ENCODE peak calls at places on chromosomes 16 and 17, in nine cellular contexts. A, J, H, K, V, L, C, Q and T are unnamed samples.

GRCh38 chr16:50480206-50480605 is 68.0 kb upstream of the NKD1 start:
- DNase-seq in A (no peak), J (no peak), H (no peak), K (no peak), V (no peak), L (no peak), C (no peak), Q (no peak), T (no peak)

GRCh38 chr16:87580855-87581261 is 21.4 kb upstream of the JPH3 start:
- DNase-seq in A (no peak), J (no peak), H (peak; percentile 56), K (peak; percentile 71), V (no peak), L (peak; percentile 81), C (peak; percentile 56), Q (no peak), T (no peak)

GRCh38 chr17:19386276-19386863 is 620 bp downstream of the MFAP4 start:
- DNase-seq in A (no peak), J (no peak), H (no peak), K (peak; percentile 95), V (no peak), L (peak; percentile 73), C (peak; percentile 77), Q (peak; percentile 96), T (peak; percentile 63)

GRCh38 chr17:74775409-74776043 is 619 bp downstream of the NAT9 start:
- DNase-seq in A (no peak), J (no peak), H (no peak), K (no peak), V (no peak), L (no peak), C (no peak), Q (no peak), T (no peak)

GRCh38 chr16:83983491-83983890 is 15.4 kb downstream of the NECAB2 start:
- DNase-seq in A (no peak), J (no peak), H (no peak), K (no peak), V (no peak), L (no peak), C (no peak), Q (no peak), T (no peak)

GRCh38 chr17:17557796-17558195 is 33.7 kb downstream of the PEMT start:
- DNase-seq in A (no peak), J (no peak), H (no peak), K (no peak), V (no peak), L (no peak), C (no peak), Q (no peak), T (no peak)

GRCh38 chr17:7880076-7880868 is 8.3 kb upstream of the CHD3 start:
- DNase-seq in A (no peak), J (no peak), H (peak; percentile 27), K (no peak), V (no peak), L (no peak), C (no peak), Q (no peak), T (no peak)

GRCh38 chr17:45234641-45235040 is 13.0 kb downstream of the FMNL1 start:
- DNase-seq in A (no peak), J (no peak), H (peak; percentile 60), K (no peak), V (no peak), L (peak; percentile 66), C (no peak), Q (no peak), T (no peak)

GRCh38 chr17:62910277-62910676 is 55.8 kb upstream of the TANC2 start:
- DNase-seq in A (no peak), J (no peak), H (no peak), K (no peak), V (no peak), L (no peak), C (no peak), Q (no peak), T (no peak)

GRCh38 chr16:4945560-4946502 is 8.9 kb upstream of the PPL start:
- DNase-seq in A (peak; percentile 74), J (no peak), H (no peak), K (peak; percentile 42), V (peak; percentile 47), L (peak; percentile 74), C (peak; percentile 23), Q (peak; percentile 96), T (peak; percentile 69)

GRCh38 chr17:38465420-38466345 is 37.4 kb downstream of the ARHGAP23 start:
- DNase-seq in A (no peak), J (no peak), H (peak; percentile 20), K (peak; percentile 81), V (no peak), L (peak; percentile 58), C (no peak), Q (peak; percentile 92), T (no peak)

GRCh38 chr17:48563385-48563838 is 14.7 kb downstream of the HOXB4 start:
- DNase-seq in A (no peak), J (no peak), H (no peak), K (no peak), V (no peak), L (no peak), C (no peak), Q (no peak), T (no peak)

GRCh38 chr17:34412965-34413441 is 50.0 kb upstream of the CCL1 start:
- DNase-seq in A (no peak), J (no peak), H (peak; percentile 52), K (peak; percentile 12), V (no peak), L (peak; percentile 58), C (peak; percentile 25), Q (no peak), T (no peak)

GRCh38 chr16:77191259-77191969 is 424 bp downstream of the MON1B start:
- DNase-seq in A (no peak), J (no peak), H (peak; percentile 35), K (no peak), V (peak; percentile 31), L (peak; percentile 47), C (peak; percentile 21), Q (peak; percentile 88), T (peak; percentile 89)

GRCh38 chr17:15334266-15334665 is 7.1 kb downstream of the TEKT3 start:
- DNase-seq in A (no peak), J (no peak), H (no peak), K (peak; percentile 10), V (no peak), L (peak; percentile 49), C (no peak), Q (no peak), T (no peak)

GRCh38 chr17:37239690-37240344 is 136.0 kb upstream of the C17orf78 start:
- DNase-seq in A (peak; percentile 3), J (no peak), H (no peak), K (peak; percentile 15), V (no peak), L (peak; percentile 21), C (peak; percentile 57), Q (no peak), T (no peak)

DNA sequence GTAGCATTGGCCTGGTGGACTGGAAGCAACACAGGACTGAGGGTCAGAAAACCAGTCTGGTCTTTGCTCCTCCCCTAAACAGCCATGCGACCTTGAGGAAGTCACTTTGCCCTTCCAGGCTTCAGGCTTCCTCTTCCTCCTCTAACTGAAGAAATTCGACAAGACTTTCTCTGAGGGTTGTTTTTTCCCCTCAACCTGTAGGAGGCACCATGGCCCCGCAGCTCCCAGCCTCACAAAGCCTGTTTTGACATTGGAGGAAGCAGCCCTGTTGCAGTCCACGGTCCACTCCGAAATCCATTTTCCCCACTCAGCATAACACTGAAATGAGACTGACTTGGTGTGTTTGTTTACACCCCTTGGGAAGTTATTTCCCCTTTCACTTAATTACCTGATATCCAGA is 41.2 kb upstream of the PIRT start:
- DNase-seq in A (no peak), J (no peak), H (no peak), K (no peak), V (peak; percentile 45), L (peak; percentile 30), C (peak; percentile 2), Q (no peak), T (no peak)
- TF ChIP-seq CTCF in A (peak; percentile 33), J (no peak), H (no peak), K (peak; percentile 22), V (peak; percentile 34), L (peak; percentile 19), C (peak; percentile 12), Q (no peak), T (no peak)

GRCh38 chr17:49616086-49616485 is 40.4 kb downstream of the NXPH3 start:
- DNase-seq in A (no peak), J (no peak), H (peak; percentile 30), K (no peak), V (no peak), L (peak; percentile 31), C (peak; percentile 22), Q (no peak), T (no peak)
- TF ChIP-seq CTCF in A (peak; percentile 49), J (peak; percentile 17), H (no peak), K (peak; percentile 59), V (no peak), L (no peak), C (peak; percentile 42), Q (no peak), T (peak; percentile 22)

GRCh38 chr17:76704799-76705198 is 6.0 kb downstream of the MXRA7 start:
- DNase-seq in A (no peak), J (no peak), H (no peak), K (no peak), V (no peak), L (no peak), C (no peak), Q (no peak), T (no peak)
- TF ChIP-seq CTCF in A (no peak), J (no peak), H (no peak), K (no peak), V (no peak), L (no peak), C (no peak), Q (no peak), T (no peak)

GRCh38 chr16:57551057-57551456 is 8.6 kb downstream of the ADGRG5 start:
- DNase-seq in A (no peak), J (no peak), H (no peak), K (no peak), V (no peak), L (no peak), C (no peak), Q (no peak), T (no peak)
- TF ChIP-seq CTCF in A (no peak), J (no peak), H (no peak), K (no peak), V (no peak), L (no peak), C (no peak), Q (no peak), T (no peak)

GRCh38 chr16:10896165-10896564 is 19.2 kb downstream of the CIITA start:
- DNase-seq in A (no peak), J (no peak), H (no peak), K (no peak), V (no peak), L (no peak), C (no peak), Q (no peak), T (no peak)

GRCh38 chr16:10896723-10897122 is 19.7 kb downstream of the CIITA start:
- DNase-seq in A (no peak), J (no peak), H (no peak), K (no peak), V (no peak), L (no peak), C (no peak), Q (no peak), T (no peak)

GRCh38 chr16:10895053-10895946 is 18.3 kb downstream of the CIITA start:
- DNase-seq in A (no peak), J (no peak), H (peak; percentile 75), K (no peak), V (peak; percentile 47), L (no peak), C (peak; percentile 40), Q (no peak), T (no peak)

GRCh38 chr16:10889880-10890279 is 12.9 kb downstream of the CIITA start:
- DNase-seq in A (no peak), J (no peak), H (no peak), K (no peak), V (no peak), L (no peak), C (no peak), Q (no peak), T (no peak)

GRCh38 chr16:10892782-10893181 is 15.8 kb downstream of the CIITA start:
- DNase-seq in A (no peak), J (no peak), H (no peak), K (no peak), V (no peak), L (no peak), C (no peak), Q (no peak), T (no peak)
- TF ChIP-seq CTCF in A (no peak), J (no peak), H (no peak), K (no peak), V (no peak), L (no peak), C (no peak), Q (no peak), T (no peak)